ENCODE peak calls at places on chromosomes 3 and 15, in four cellular contexts. U is RWPE2, Z is thoracic aorta, X is mesothelial cell of epicardium. O is an unnamed sample.

GRCh38 chr15:66789029-66790025 is 87.3 kb downstream of the SMAD6 start:
- DNase-seq in U (no peak), Z (no peak), X (no peak), O (no peak)

GRCh38 chr15:92809880-92810361 is 90.2 kb upstream of the CHD2 start:
- DNase-seq in U (peak), Z (no peak), X (no peak), O (no peak)

GRCh38 chr15:69958494-69959134 is 139.1 kb downstream of the TLE3 start:
- DNase-seq in U (no peak), Z (no peak), X (no peak), O (no peak)

GRCh38 chr3:170909129-170909903 is 879 bp upstream of the EIF5A2 start:
- DNase-seq in U (no peak), Z (no peak), X (no peak), O (no peak)

GRCh38 chr3:11211531-11212300 is 57.4 kb downstream of the HRH1 start:
- DNase-seq in U (no peak), Z (no peak), X (no peak), O (no peak)

GRCh38 chr3:48016336-48016973 is at the start of gene MAP4:
- DNase-seq in U (no peak), Z (no peak), X (no peak), O (no peak)

GRCh38 chr15:100849021-100849831 is 30.4 kb upstream of the ALDH1A3 start:
- DNase-seq in U (peak), Z (no peak), X (no peak), O (no peak)

GRCh38 chr3:184345678-184346144 is 8.3 kb downstream of the FAM131A start:
- DNase-seq in U (no peak), Z (no peak), X (no peak), O (no peak)

GRCh38 chr3:129313415-129313982 is 34.8 kb downstream of the HMCES start:
- DNase-seq in U (no peak), Z (no peak), X (no peak), O (no peak)

GRCh38 chr3:134476306-134476705 is 9.5 kb downstream of the ANAPC13 start:
- DNase-seq in U (no peak), Z (no peak), X (no peak), O (no peak)

GRCh38 chr3:13654330-13655073 is 105.6 kb downstream of the FBLN2 start:
- DNase-seq in U (no peak), Z (no peak), X (no peak), O (no peak)

GRCh38 chr15:63146684-63147083 is 10.6 kb downstream of the RPS27L start:
- DNase-seq in U (no peak), Z (no peak), X (no peak), O (no peak)
- TF ChIP-seq CTCF in U (peak), Z (no peak), X (no peak), O (peak)

GRCh38 chr15:22799902-22800301 is 13.5 kb downstream of the NIPA1 start:
- DNase-seq in U (no peak), Z (no peak), X (no peak), O (no peak)

GRCh38 chr15:22794621-22795167 is 8.2 kb downstream of the NIPA1 start:
- DNase-seq in U (peak), Z (no peak), X (no peak), O (no peak)

GRCh38 chr15:22796079-22796478 is 9.6 kb downstream of the NIPA1 start:
- DNase-seq in U (no peak), Z (no peak), X (no peak), O (no peak)

GRCh38 chr15:22794063-22794462 is 7.6 kb downstream of the NIPA1 start:
- DNase-seq in U (peak), Z (no peak), X (no peak), O (no peak)

DNA sequence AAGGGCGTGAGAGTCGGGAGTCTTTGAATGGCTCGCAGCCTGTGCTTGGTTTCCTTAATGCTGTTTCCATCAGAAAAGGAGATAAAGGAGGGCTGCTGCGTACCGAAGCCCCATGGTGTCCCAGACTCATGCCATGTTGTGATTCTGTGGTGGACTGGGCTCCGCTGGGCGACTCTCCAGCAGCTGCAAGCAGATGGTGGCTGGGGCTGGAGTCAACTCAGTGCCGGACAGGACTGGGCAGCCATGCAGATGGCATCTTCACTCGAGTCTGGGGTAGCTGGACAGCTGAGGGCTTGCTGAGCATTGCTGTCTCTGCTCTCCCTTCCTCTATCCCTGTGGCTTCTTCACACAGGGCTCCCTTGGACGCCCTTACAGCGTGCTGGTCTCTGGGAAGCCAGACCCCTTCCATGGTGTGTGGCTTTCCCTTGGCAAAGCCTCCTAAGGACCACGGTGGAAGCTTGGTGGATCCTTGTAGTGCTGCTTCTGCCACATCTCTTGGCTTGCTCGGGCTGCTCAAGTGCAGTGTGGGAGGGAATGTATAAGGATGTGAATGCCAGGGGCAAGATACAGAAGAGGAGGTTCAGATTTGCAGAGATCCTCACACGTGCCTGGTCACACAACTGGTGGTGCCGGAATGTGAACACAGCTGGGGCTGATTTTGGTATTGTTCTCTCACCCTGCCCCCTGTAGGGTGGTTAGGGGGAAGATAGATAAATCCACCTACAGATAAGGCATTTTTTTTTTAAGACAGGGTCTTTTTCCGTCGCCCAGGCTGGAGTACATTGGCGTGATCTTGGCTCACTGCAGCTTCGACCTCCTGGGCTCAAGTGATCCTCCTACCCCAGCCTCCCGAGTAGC is 9.0 kb downstream of the NIPA1 start:
- DNase-seq in U (peak), Z (no peak), X (no peak), O (no peak)
- TF ChIP-seq CTCF in U (no peak), Z (no peak), X (no peak), O (no peak)

GRCh38 chr3:133282239-133282638 is 117.6 kb upstream of the BFSP2 start:
- DNase-seq in U (no peak), Z (no peak), X (no peak), O (no peak)

GRCh38 chr3:133289322-133289721 is 110.5 kb upstream of the BFSP2 start:
- DNase-seq in U (no peak), Z (no peak), X (no peak), O (no peak)

GRCh38 chr3:133280591-133280990 is 119.3 kb upstream of the BFSP2 start:
- DNase-seq in U (no peak), Z (no peak), X (no peak), O (no peak)

DNA sequence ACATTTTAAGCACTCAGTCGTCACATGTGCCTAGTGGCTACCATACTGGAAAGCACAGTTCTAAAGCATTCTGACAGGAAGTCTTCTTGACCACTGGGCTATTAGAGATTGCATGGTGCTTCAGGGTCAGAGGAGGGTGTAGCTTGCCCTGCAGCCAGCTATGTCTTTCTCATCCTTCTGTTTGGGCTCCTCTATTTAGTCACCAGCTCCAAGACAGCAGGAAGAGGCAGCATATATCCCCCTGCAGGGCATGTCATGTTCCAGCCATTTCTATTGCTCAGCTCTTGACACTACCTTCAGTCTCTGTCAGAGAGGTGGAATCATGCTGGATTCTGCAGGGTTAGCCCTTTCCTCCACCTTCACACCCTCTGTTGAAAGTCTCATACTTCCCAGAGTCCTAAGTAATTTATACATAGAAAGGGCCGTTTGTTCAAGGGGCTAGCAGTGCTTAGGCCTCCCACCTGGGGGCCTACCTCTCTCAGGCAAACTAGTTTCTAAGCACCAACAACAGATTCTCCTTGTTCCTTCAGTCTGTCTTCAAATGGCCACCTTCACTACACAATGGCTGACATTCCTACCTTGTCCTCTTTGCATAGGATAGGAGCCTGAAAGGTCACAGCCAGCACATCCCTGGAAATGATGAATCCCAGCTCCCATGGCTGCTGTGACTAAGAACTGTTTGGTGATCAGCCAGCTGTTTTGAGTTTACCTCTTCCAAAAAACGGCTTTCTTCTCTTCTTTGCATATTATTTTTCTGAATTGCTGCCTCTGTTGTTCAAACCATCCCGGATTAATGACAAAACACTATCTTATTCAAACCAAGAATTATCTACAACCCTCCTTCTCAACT is 115.7 kb upstream of the BFSP2 start:
- DNase-seq in U (no peak), Z (no peak), X (no peak), O (no peak)
- TF ChIP-seq CTCF in U (no peak), Z (no peak), X (no peak), O (no peak)

DNA sequence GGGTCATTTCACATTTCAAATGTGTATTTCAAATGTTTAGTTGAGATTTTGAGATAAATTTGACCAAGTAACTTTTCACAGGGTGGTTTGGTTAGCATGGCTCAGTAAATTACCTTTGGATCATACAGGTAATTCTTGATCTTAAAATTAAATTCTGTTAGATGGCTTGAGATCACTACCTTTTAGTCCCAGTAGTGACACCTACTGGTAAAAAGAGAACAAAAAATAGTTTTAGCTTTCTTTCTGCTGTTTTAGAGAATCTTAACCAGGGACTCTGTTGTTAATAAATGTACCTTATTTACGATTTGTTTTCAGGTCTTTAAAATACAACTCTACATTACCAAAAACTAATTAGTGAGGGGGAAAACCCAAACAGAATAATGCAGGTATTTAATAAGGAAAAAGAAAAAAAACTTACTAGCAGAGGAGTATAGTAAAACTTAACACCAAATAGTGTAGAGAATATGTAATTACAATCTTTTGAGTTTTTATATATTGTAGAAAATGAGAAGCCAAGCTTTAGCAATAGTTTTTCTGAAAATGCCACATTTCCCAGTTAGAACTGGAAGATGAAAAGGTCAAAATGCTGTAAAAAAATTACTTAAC is 620.3 kb upstream of the AGTR1 start:
- DNase-seq in U (no peak), Z (no peak), X (no peak), O (no peak)
- TF ChIP-seq CTCF in U (peak), Z (peak), X (peak), O (peak)